ENCODE peak calls at places on chromosomes 12 and 14, in nine cellular contexts. X is posterior cingulate gyrus; E is EL; G is osteocyte; P is GDM1; Z is mammary epithelial cell; O is hypothalamus; N is A549; J is NK-92 treated with Interleukin-12 subunit alpha and Interleukin-12 subunit beta, amount 100 ng/mL, for 24 hours. F is an unnamed sample.

GRCh38 chr14:67513631-67514108 is 19.4 kb upstream of the PLEKHH1 start:
- DNase-seq in E (no peak), Z (no peak), G (no peak), N (no peak), X (no peak), J (no peak), O (no peak), P (no peak), F (no peak)

GRCh38 chr14:66038214-66038977 is 447.8 kb upstream of the CCDC196 start:
- DNase-seq in X (no peak), E (peak), J (no peak), N (no peak), P (no peak), O (no peak), Z (peak), G (no peak), F (no peak)

GRCh38 chr12:108306014-108306501 is 33.1 kb downstream of the CMKLR1 start:
- DNase-seq in N (no peak), J (no peak), E (peak), G (no peak), Z (peak), P (no peak), X (no peak), O (no peak), F (no peak)

GRCh38 chr14:54651018-54651351 is 84.1 kb downstream of the SAMD4A start:
- DNase-seq in G (no peak), J (no peak), P (no peak), X (no peak), N (peak), E (no peak), O (no peak), Z (no peak), F (no peak)

GRCh38 chr12:43882578-43883178 is 46.8 kb downstream of the TMEM117 start:
- DNase-seq in Z (peak), J (no peak), G (no peak), N (peak), O (no peak), E (peak), X (peak), P (peak), F (peak)

GRCh38 chr12:101414533-101415119 is 7.1 kb upstream of the ARL1 start:
- DNase-seq in J (no peak), E (peak), O (no peak), P (peak), X (peak), N (peak), Z (peak), G (no peak), F (no peak)

GRCh38 chr12:5396541-5396940 is 35.4 kb upstream of the NTF3 start:
- DNase-seq in E (no peak), G (no peak), P (no peak), Z (no peak), O (no peak), J (no peak), N (no peak), X (no peak), F (no peak)

GRCh38 chr12:121917950-121918678 is at the start of gene CFAP251:
- DNase-seq in P (peak), J (no peak), N (no peak), X (peak), E (peak), O (peak), G (peak), Z (no peak), F (peak)

GRCh38 chr12:52713960-52714886 is 10.9 kb upstream of the KRT77 start:
- DNase-seq in J (no peak), N (peak), O (no peak), P (no peak), Z (no peak), E (no peak), G (no peak), X (no peak), F (peak)

GRCh38 chr12:6226002-6226700 is 26.0 kb downstream of the CD9 start:
- DNase-seq in G (no peak), J (no peak), P (no peak), O (no peak), E (no peak), N (no peak), Z (peak), X (peak), F (no peak)

GRCh38 chr12:8018666-8019581 is 13.6 kb upstream of the FOXJ2 start:
- DNase-seq in Z (no peak), N (no peak), E (peak), P (peak), X (peak), J (no peak), G (no peak), O (no peak), F (no peak)

GRCh38 chr14:24398943-24399801 is at the start of gene NYNRIN:
- DNase-seq in O (no peak), N (no peak), P (peak), J (no peak), G (no peak), Z (no peak), E (peak), X (no peak), F (peak)

GRCh38 chr12:28415755-28416154 is 225.5 kb downstream of the CCDC91 start:
- DNase-seq in N (no peak), J (no peak), G (no peak), P (no peak), Z (peak), E (peak), X (no peak), O (no peak), F (no peak)

GRCh38 chr14:91302391-91302790 is 57.9 kb upstream of the GPR68 start:
- DNase-seq in Z (no peak), J (no peak), N (no peak), P (no peak), O (no peak), G (no peak), E (no peak), X (no peak), F (no peak)

GRCh38 chr14:102903248-102903888 is 19.1 kb upstream of the AMN start:
- DNase-seq in Z (no peak), X (no peak), O (no peak), E (no peak), J (no peak), P (no peak), G (no peak), N (no peak), F (no peak)

GRCh38 chr12:119230804-119231203 is 52.1 kb downstream of the HSPB8 start:
- DNase-seq in G (no peak), E (no peak), J (no peak), N (no peak), O (no peak), X (no peak), P (no peak), Z (no peak), F (no peak)

GRCh38 chr12:120666577-120667390 is 20.2 kb upstream of the MLEC start:
- DNase-seq in J (no peak), P (no peak), G (no peak), E (no peak), X (no peak), O (no peak), N (no peak), Z (no peak), F (no peak)

GRCh38 chr14:70857499-70857895 is 48.2 kb upstream of the MAP3K9 start:
- DNase-seq in G (no peak), Z (no peak), X (no peak), E (peak), O (no peak), J (no peak), P (no peak), N (no peak), F (no peak)

GRCh38 chr14:52834440-52834842 is 43.0 kb upstream of the GNPNAT1 start:
- DNase-seq in E (peak), X (no peak), P (no peak), Z (peak), G (no peak), O (no peak), J (no peak), N (peak), F (no peak)

GRCh38 chr14:105145381-105146180 is 23.0 kb downstream of the JAG2 start:
- DNase-seq in G (no peak), Z (no peak), X (no peak), P (no peak), J (no peak), N (no peak), E (no peak), O (no peak), F (no peak)

GRCh38 chr14:24094839-24095195 is 706 bp downstream of the PCK2 start:
- DNase-seq in G (no peak), E (no peak), N (no peak), O (no peak), X (no peak), J (no peak), Z (no peak), P (no peak), F (no peak)

GRCh38 chr14:83923836-83924235 is 1606.1 kb upstream of the FLRT2 start:
- DNase-seq in J (no peak), X (no peak), N (no peak), G (no peak), O (no peak), E (no peak), P (no peak), Z (no peak), F (no peak)

GRCh38 chr14:73267474-73267873 is 30.2 kb downstream of the PAPLN start:
- DNase-seq in E (no peak), Z (no peak), J (no peak), N (no peak), P (no peak), X (no peak), G (no peak), O (no peak), F (no peak)

GRCh38 chr12:117098361-117099217 is 627 bp downstream of the TESC start:
- DNase-seq in O (no peak), G (no peak), E (no peak), X (no peak), J (peak), N (peak), Z (no peak), P (no peak), F (peak)

GRCh38 chr12:132354982-132355680 is 25.7 kb upstream of the GALNT9 start:
- DNase-seq in G (no peak), P (no peak), X (no peak), Z (no peak), O (no peak), J (no peak), E (no peak), N (no peak), F (no peak)

GRCh38 chr12:108307006-108307405 is 32.1 kb downstream of the CMKLR1 start:
- DNase-seq in O (no peak), P (peak), E (peak), G (peak), N (no peak), Z (no peak), X (no peak), J (peak), F (no peak)

GRCh38 chr14:73472182-73473114 is 14.1 kb upstream of the NUMB start:
- DNase-seq in J (no peak), O (no peak), N (peak), P (peak), E (peak), G (no peak), Z (peak), X (no peak), F (no peak)

GRCh38 chr12:54195736-54196347 is 7.1 kb upstream of the SMUG1 start:
- DNase-seq in Z (no peak), G (no peak), E (peak), N (no peak), X (no peak), P (no peak), J (no peak), O (no peak), F (no peak)

GRCh38 chr12:857611-858010 is 91.9 kb downstream of the RAD52 start:
- DNase-seq in N (peak), O (no peak), E (peak), Z (peak), P (no peak), G (no peak), X (peak), J (no peak), F (no peak)

GRCh38 chr12:119258149-119258548 is 76.4 kb upstream of the CCDC60 start:
- DNase-seq in E (no peak), Z (no peak), N (no peak), P (no peak), X (no peak), O (no peak), G (no peak), J (no peak), F (no peak)

GRCh38 chr14:104794099-104794498 is 1.4 kb downstream of the AKT1 start:
- DNase-seq in N (peak), G (no peak), J (no peak), E (peak), O (no peak), P (no peak), X (no peak), Z (peak), F (peak)

GRCh38 chr14:70382556-70382955 is 23.1 kb upstream of the COX16 start:
- DNase-seq in P (no peak), N (no peak), Z (no peak), G (no peak), E (no peak), X (no peak), O (no peak), J (no peak), F (no peak)

GRCh38 chr14:97705107-97705506 is 907.9 kb downstream of the VRK1 start:
- DNase-seq in O (no peak), G (no peak), X (no peak), Z (no peak), N (no peak), E (no peak), P (no peak), J (no peak), F (no peak)

GRCh38 chr12:49951411-49952105 is 1.0 kb downstream of the AQP2 start:
- DNase-seq in G (no peak), X (no peak), N (no peak), Z (no peak), E (no peak), O (no peak), P (no peak), J (no peak), F (no peak)

GRCh38 chr12:95443458-95443857 is 30.5 kb upstream of the METAP2 start:
- DNase-seq in O (no peak), G (no peak), N (no peak), J (no peak), P (no peak), Z (no peak), E (no peak), X (no peak), F (no peak)

GRCh38 chr14:44507183-44507582 is at the start of gene FSCB:
- DNase-seq in N (no peak), O (no peak), E (no peak), P (no peak), Z (no peak), X (no peak), J (no peak), G (no peak), F (no peak)

GRCh38 chr12:63802012-63802608 is 22.4 kb downstream of the RXYLT1 start:
- DNase-seq in E (peak), Z (peak), P (no peak), X (no peak), J (no peak), N (peak), O (no peak), G (no peak), F (no peak)